ENCODE peak calls at places on chromosomes 12 and 14, in ten cellular contexts. H is heart right ventricle; G is GM23248; T is AG04450; K is A549; W is effector memory CD4-positive, alpha-beta T cell; Z is colonic mucosa; P is suprapubic skin; R is neural progenitor cell; I is ascending aorta. C is an unnamed sample.

GRCh38 chr14:96565811-96566210 is 63.6 kb downstream of the PAPOLA start:
- DNase-seq in H (no peak), G (no peak), T (no peak), K (no peak), W (no peak), Z (no peak), P (no peak), R (no peak), I (no peak), C (no peak)

GRCh38 chr14:21257395-21258193 is 11.6 kb downstream of the HNRNPC start:
- DNase-seq in H (no peak), G (peak; percentile 42), T (no peak), K (no peak), W (no peak), Z (no peak), P (no peak), R (no peak), I (no peak), C (no peak)

GRCh38 chr12:68326720-68327119 is 5.4 kb downstream of the MDM1 start:
- DNase-seq in H (no peak), G (no peak), T (no peak), K (no peak), W (no peak), Z (no peak), P (no peak), R (no peak), I (no peak), C (no peak)

GRCh38 chr12:77578471-77579262 is 252.0 kb upstream of the NAV3 start:
- DNase-seq in H (no peak), G (peak; percentile 25), T (peak; percentile 18), K (no peak), W (no peak), Z (no peak), P (no peak), R (no peak), I (no peak), C (no peak)

GRCh38 chr14:25150934-25151790 is 101.2 kb upstream of the STXBP6 start:
- DNase-seq in H (no peak), G (peak; percentile 84), T (no peak), K (peak; percentile 54), W (no peak), Z (no peak), P (no peak), R (peak; percentile 63), I (no peak), C (no peak)

GRCh38 chr14:34113051-34113511 is 162.2 kb upstream of the EGLN3 start:
- DNase-seq in H (no peak), G (peak; percentile 68), T (no peak), K (peak; percentile 65), W (no peak), Z (no peak), P (no peak), R (no peak), I (no peak), C (no peak)

GRCh38 chr14:100129161-100129589 is 30.3 kb downstream of the DEGS2 start:
- DNase-seq in H (no peak), G (peak; percentile 87), T (no peak), K (no peak), W (no peak), Z (no peak), P (no peak), R (no peak), I (no peak), C (no peak)

GRCh38 chr12:98154850-98155249 is 360.5 kb upstream of the TMPO start:
- DNase-seq in H (peak; percentile 11), G (no peak), T (no peak), K (peak; percentile 23), W (no peak), Z (no peak), P (no peak), R (peak; percentile 75), I (no peak), C (peak; percentile 66)

GRCh38 chr12:124938606-124939427 is 24.4 kb upstream of the UBC start:
- DNase-seq in H (peak; percentile 76), G (peak; percentile 97), T (no peak), K (peak; percentile 97), W (peak; percentile 47), Z (peak; percentile 85), P (peak; percentile 87), R (peak; percentile 80), I (peak; percentile 38), C (peak; percentile 83)

GRCh38 chr12:82730832-82731497 is 44.3 kb downstream of the TMTC2 start:
- DNase-seq in H (no peak), G (peak; percentile 82), T (no peak), K (no peak), W (no peak), Z (no peak), P (no peak), R (no peak), I (no peak), C (no peak)

GRCh38 chr12:6817662-6818157 is 3.9 kb upstream of the GPR162 start:
- DNase-seq in H (no peak), G (no peak), T (no peak), K (no peak), W (no peak), Z (no peak), P (no peak), R (no peak), I (no peak), C (no peak)

GRCh38 chr14:30195946-30196345 is 268.3 kb upstream of the PRKD1 start:
- DNase-seq in H (no peak), G (peak; percentile 17), T (no peak), K (no peak), W (no peak), Z (no peak), P (no peak), R (no peak), I (no peak), C (peak; percentile 47)

GRCh38 chr14:30191639-30192279 is 264.1 kb upstream of the PRKD1 start:
- DNase-seq in H (no peak), G (peak; percentile 46), T (no peak), K (no peak), W (no peak), Z (no peak), P (no peak), R (no peak), I (no peak), C (no peak)

GRCh38 chr14:30193056-30193455 is 265.4 kb upstream of the PRKD1 start:
- DNase-seq in H (no peak), G (no peak), T (no peak), K (no peak), W (no peak), Z (no peak), P (no peak), R (no peak), I (no peak), C (no peak)

GRCh38 chr14:30194769-30195168 is 267.1 kb upstream of the PRKD1 start:
- DNase-seq in H (no peak), G (peak; percentile 85), T (peak; percentile 69), K (no peak), W (no peak), Z (no peak), P (no peak), R (no peak), I (no peak), C (no peak)

DNA sequence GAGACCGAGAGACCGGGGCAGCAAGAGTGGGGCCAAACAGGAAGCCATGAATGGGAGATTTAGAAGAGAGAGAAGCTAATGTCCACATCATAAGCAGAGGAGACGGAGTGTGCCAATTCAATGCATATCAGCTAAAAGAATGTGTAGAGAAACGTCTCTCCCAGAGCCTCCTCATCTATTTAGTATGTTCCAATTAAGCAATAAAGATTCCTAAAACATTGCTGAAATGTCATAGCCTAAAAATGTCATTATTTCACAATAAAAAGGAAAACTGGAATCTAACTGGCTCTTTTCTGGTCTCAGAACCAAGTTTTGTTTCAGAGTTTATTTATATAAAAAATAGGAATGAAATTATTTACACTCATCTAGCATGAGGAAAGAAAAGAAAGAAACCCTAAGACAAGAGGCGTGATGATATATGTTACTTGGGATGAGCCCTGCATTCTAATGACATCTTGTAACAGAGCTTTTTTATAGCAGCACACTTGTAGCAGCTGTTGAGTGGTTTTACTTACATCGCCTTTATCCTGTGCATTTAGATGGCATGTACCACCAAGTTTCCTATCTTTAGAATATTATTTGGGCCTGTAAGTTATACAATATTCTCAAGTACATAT is 266.3 kb upstream of the PRKD1 start:
- DNase-seq in H (no peak), G (peak; percentile 94), T (peak; percentile 87), K (no peak), W (no peak), Z (no peak), P (no peak), R (no peak), I (no peak), C (no peak)
- H3K9me3 ChIP-seq in H (no peaks in the 10 kb centered on the region), G (no peaks in the 10 kb centered on the region), T (no peaks in the 10 kb centered on the region), K (no peaks in the 10 kb centered on the region), W (no peaks in the 10 kb centered on the region), Z (no peaks in the 10 kb centered on the region), P (no peaks in the 10 kb centered on the region), R (no peaks in the 10 kb centered on the region), I (no peaks in the 10 kb centered on the region), C (no peaks in the 10 kb centered on the region)

GRCh38 chr12:34339922-34340321 is 317.6 kb downstream of the ALG10 start:
- DNase-seq in H (no peak), G (no peak), T (no peak), K (no peak), W (no peak), Z (no peak), P (no peak), R (no peak), I (no peak), C (no peak)
- H3K9me3 ChIP-seq in H (no peaks in the 10 kb centered on the region), G (no peaks in the 10 kb centered on the region), T (peaks cover 100% of the 10 kb centered on the region), K (no peaks in the 10 kb centered on the region), W (no peaks in the 10 kb centered on the region), Z (no peaks in the 10 kb centered on the region), P (peaks cover 30% of the 10 kb centered on the region), R (no peaks in the 10 kb centered on the region), I (no peaks in the 10 kb centered on the region), C (no peaks in the 10 kb centered on the region)

DNA sequence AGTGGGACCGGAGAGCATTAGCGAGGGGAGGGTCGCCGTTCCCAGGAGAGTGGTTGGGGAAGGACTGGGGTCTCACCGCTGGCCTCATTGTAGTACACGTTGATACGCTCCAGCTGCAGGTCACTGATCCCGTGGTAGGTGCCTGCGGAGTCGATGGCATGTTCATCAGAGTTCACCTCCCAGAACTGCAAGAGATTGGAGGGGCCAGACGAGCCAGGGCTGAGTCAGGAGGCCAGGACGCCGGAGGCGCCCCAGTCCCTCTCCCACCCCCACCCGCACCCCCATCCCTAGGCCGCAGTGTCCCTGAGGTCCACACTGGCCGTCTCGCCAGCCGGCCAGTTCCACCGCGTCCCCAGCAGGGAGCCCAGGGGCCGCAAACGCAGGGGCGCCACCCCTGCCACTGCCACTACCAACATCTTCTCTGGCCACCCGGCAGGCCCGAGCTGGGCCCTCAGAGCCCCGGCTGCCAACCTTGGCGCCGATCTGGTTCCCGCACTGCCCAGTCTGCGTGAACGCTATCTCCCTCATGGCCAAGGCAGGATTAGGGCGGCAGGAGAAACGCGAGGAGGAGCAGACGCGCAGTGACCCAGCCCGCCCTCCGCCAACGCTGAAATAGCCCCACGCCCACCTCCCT is 144.2 kb downstream of the ALG10 start:
- DNase-seq in H (no peak), G (no peak), T (no peak), K (no peak), W (no peak), Z (no peak), P (no peak), R (no peak), I (no peak), C (no peak)
- H3K9me3 ChIP-seq in H (no peaks in the 10 kb centered on the region), G (no peaks in the 10 kb centered on the region), T (peaks cover 52% of the 10 kb centered on the region), K (no peaks in the 10 kb centered on the region), W (no peaks in the 10 kb centered on the region), Z (no peaks in the 10 kb centered on the region), P (no peaks in the 10 kb centered on the region), R (no peaks in the 10 kb centered on the region), I (no peaks in the 10 kb centered on the region), C (no peaks in the 10 kb centered on the region)

DNA sequence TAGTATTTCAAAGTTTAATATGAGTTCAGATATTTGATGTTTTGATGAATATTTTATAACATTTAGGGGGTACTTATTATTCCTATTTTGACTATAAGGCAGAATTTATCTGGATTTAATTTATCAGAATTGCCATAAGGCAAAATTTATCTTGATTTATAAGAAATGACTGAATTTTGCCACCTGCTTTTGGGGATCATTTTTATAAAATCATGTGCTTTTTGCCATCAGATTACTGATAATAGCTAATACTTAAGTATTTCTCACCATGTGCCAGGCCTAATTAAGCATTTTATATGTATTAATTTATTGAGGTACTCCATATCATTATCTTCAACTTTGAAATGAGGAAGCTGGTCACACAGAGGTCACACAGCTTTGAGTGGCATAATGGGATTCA is 423.7 kb downstream of the PRKD1 start:
- DNase-seq in H (no peak), G (no peak), T (no peak), K (no peak), W (no peak), Z (no peak), P (no peak), R (no peak), I (no peak), C (no peak)
- H3K9me3 ChIP-seq in H (no peaks in the 10 kb centered on the region), G (no peaks in the 10 kb centered on the region), T (no peaks in the 10 kb centered on the region), K (no peaks in the 10 kb centered on the region), W (no peaks in the 10 kb centered on the region), Z (no peaks in the 10 kb centered on the region), P (no peaks in the 10 kb centered on the region), R (peaks cover 3% of the 10 kb centered on the region), I (no peaks in the 10 kb centered on the region), C (no peaks in the 10 kb centered on the region)